ENCODE peak calls at places on chromosomes 16 and 17, in eight cellular contexts. One of them, this sample, is unnamed.

GRCh38 chr16:78925071-78925714 is 675.3 kb downstream of the MAF start:
- DNase-seq in CD4-positive, alpha-beta T cell: no peak
- DNase-seq in stomach: peak
- DNase-seq in AG09319: no peak
- DNase-seq in neural crest cell: no peak
- DNase-seq in epithelial cell of proximal tubule: no peak
- DNase-seq in mucosa of descending colon: peak
- DNase-seq in pancreas: no peak
- DNase-seq in this sample: no peak

GRCh38 chr16:1428511-1428910 is 2.4 kb upstream of the PERCC1 start:
- DNase-seq in CD4-positive, alpha-beta T cell: no peak
- DNase-seq in stomach: no peak
- DNase-seq in AG09319: no peak
- DNase-seq in neural crest cell: no peak
- DNase-seq in epithelial cell of proximal tubule: no peak
- DNase-seq in mucosa of descending colon: peak
- DNase-seq in pancreas: peak
- DNase-seq in this sample: peak

GRCh38 chr16:27515874-27516353 is 33.8 kb downstream of the GTF3C1 start:
- DNase-seq in CD4-positive, alpha-beta T cell: no peak
- DNase-seq in stomach: peak
- DNase-seq in AG09319: no peak
- DNase-seq in neural crest cell: peak
- DNase-seq in epithelial cell of proximal tubule: no peak
- DNase-seq in mucosa of descending colon: peak
- DNase-seq in pancreas: no peak
- DNase-seq in this sample: no peak

GRCh38 chr16:65497571-65497970 is 375.7 kb upstream of the CDH11 start:
- DNase-seq in CD4-positive, alpha-beta T cell: no peak
- DNase-seq in stomach: no peak
- DNase-seq in AG09319: no peak
- DNase-seq in neural crest cell: no peak
- DNase-seq in epithelial cell of proximal tubule: no peak
- DNase-seq in mucosa of descending colon: no peak
- DNase-seq in pancreas: no peak
- DNase-seq in this sample: no peak

GRCh38 chr17:66910651-66911285 is 53.7 kb upstream of the CACNG4 start:
- DNase-seq in CD4-positive, alpha-beta T cell: no peak
- DNase-seq in stomach: no peak
- DNase-seq in AG09319: no peak
- DNase-seq in neural crest cell: no peak
- DNase-seq in epithelial cell of proximal tubule: no peak
- DNase-seq in mucosa of descending colon: no peak
- DNase-seq in pancreas: no peak
- DNase-seq in this sample: no peak

GRCh38 chr17:67375054-67375427 is 2.0 kb upstream of the PITPNC1 start:
- DNase-seq in CD4-positive, alpha-beta T cell: no peak
- DNase-seq in stomach: no peak
- DNase-seq in AG09319: no peak
- DNase-seq in neural crest cell: no peak
- DNase-seq in epithelial cell of proximal tubule: no peak
- DNase-seq in mucosa of descending colon: no peak
- DNase-seq in pancreas: no peak
- DNase-seq in this sample: no peak

GRCh38 chr16:71540-72341 is 690 bp downstream of the RHBDF1 start:
- DNase-seq in CD4-positive, alpha-beta T cell: no peak
- DNase-seq in stomach: peak
- DNase-seq in AG09319: no peak
- DNase-seq in neural crest cell: peak
- DNase-seq in epithelial cell of proximal tubule: no peak
- DNase-seq in mucosa of descending colon: peak
- DNase-seq in pancreas: peak
- DNase-seq in this sample: no peak

GRCh38 chr17:43543300-43543699 is 2.8 kb downstream of the ETV4 start:
- DNase-seq in CD4-positive, alpha-beta T cell: no peak
- DNase-seq in stomach: no peak
- DNase-seq in AG09319: no peak
- DNase-seq in neural crest cell: no peak
- DNase-seq in epithelial cell of proximal tubule: no peak
- DNase-seq in mucosa of descending colon: no peak
- DNase-seq in pancreas: no peak
- DNase-seq in this sample: no peak

GRCh38 chr17:11293480-11293879 is 52.5 kb downstream of the SHISA6 start:
- DNase-seq in CD4-positive, alpha-beta T cell: no peak
- DNase-seq in stomach: no peak
- DNase-seq in AG09319: no peak
- DNase-seq in neural crest cell: no peak
- DNase-seq in epithelial cell of proximal tubule: no peak
- DNase-seq in mucosa of descending colon: no peak
- DNase-seq in pancreas: no peak
- DNase-seq in this sample: no peak

GRCh38 chr16:69127966-69128510 is 4.3 kb downstream of the CHTF8 start:
- DNase-seq in CD4-positive, alpha-beta T cell: no peak
- DNase-seq in stomach: no peak
- DNase-seq in AG09319: no peak
- DNase-seq in neural crest cell: no peak
- DNase-seq in epithelial cell of proximal tubule: no peak
- DNase-seq in mucosa of descending colon: no peak
- DNase-seq in pancreas: no peak
- DNase-seq in this sample: no peak

GRCh38 chr17:50355336-50355700 is 9.4 kb downstream of the XYLT2 start:
- DNase-seq in CD4-positive, alpha-beta T cell: no peak
- DNase-seq in stomach: no peak
- DNase-seq in AG09319: no peak
- DNase-seq in neural crest cell: no peak
- DNase-seq in epithelial cell of proximal tubule: no peak
- DNase-seq in mucosa of descending colon: no peak
- DNase-seq in pancreas: no peak
- DNase-seq in this sample: no peak

GRCh38 chr16:86664518-86665318 is 86.4 kb downstream of the FOXL1 start:
- DNase-seq in CD4-positive, alpha-beta T cell: no peak
- DNase-seq in stomach: peak
- DNase-seq in AG09319: no peak
- DNase-seq in neural crest cell: no peak
- DNase-seq in epithelial cell of proximal tubule: peak
- DNase-seq in mucosa of descending colon: peak
- DNase-seq in pancreas: no peak
- DNase-seq in this sample: no peak

GRCh38 chr16:85330694-85331188 is 218.5 kb upstream of the CIBAR2 start:
- DNase-seq in CD4-positive, alpha-beta T cell: no peak
- DNase-seq in stomach: no peak
- DNase-seq in AG09319: peak
- DNase-seq in neural crest cell: no peak
- DNase-seq in epithelial cell of proximal tubule: no peak
- DNase-seq in mucosa of descending colon: no peak
- DNase-seq in pancreas: no peak
- DNase-seq in this sample: no peak

GRCh38 chr16:86874141-86874540 is 295.8 kb downstream of the FOXL1 start:
- DNase-seq in CD4-positive, alpha-beta T cell: no peak
- DNase-seq in stomach: no peak
- DNase-seq in AG09319: no peak
- DNase-seq in neural crest cell: peak
- DNase-seq in epithelial cell of proximal tubule: no peak
- DNase-seq in mucosa of descending colon: peak
- DNase-seq in pancreas: no peak
- DNase-seq in this sample: no peak

GRCh38 chr16:4703906-4704305 is 10.5 kb downstream of the NUDT16L1 start:
- DNase-seq in CD4-positive, alpha-beta T cell: no peak
- DNase-seq in stomach: no peak
- DNase-seq in AG09319: no peak
- DNase-seq in neural crest cell: no peak
- DNase-seq in epithelial cell of proximal tubule: no peak
- DNase-seq in mucosa of descending colon: no peak
- DNase-seq in pancreas: no peak
- DNase-seq in this sample: no peak

GRCh38 chr17:64230551-64231408 is 32.3 kb downstream of the TEX2 start:
- DNase-seq in CD4-positive, alpha-beta T cell: no peak
- DNase-seq in stomach: no peak
- DNase-seq in AG09319: peak
- DNase-seq in neural crest cell: no peak
- DNase-seq in epithelial cell of proximal tubule: peak
- DNase-seq in mucosa of descending colon: no peak
- DNase-seq in pancreas: no peak
- DNase-seq in this sample: no peak

GRCh38 chr16:58158137-58158536 is 29.0 kb upstream of the CFAP20 start:
- DNase-seq in CD4-positive, alpha-beta T cell: no peak
- DNase-seq in stomach: no peak
- DNase-seq in AG09319: no peak
- DNase-seq in neural crest cell: no peak
- DNase-seq in epithelial cell of proximal tubule: no peak
- DNase-seq in mucosa of descending colon: no peak
- DNase-seq in pancreas: no peak
- DNase-seq in this sample: no peak

GRCh38 chr17:76079577-76080206 is 710 bp downstream of the ZACN start:
- DNase-seq in CD4-positive, alpha-beta T cell: no peak
- DNase-seq in stomach: no peak
- DNase-seq in AG09319: no peak
- DNase-seq in neural crest cell: no peak
- DNase-seq in epithelial cell of proximal tubule: no peak
- DNase-seq in mucosa of descending colon: no peak
- DNase-seq in pancreas: peak
- DNase-seq in this sample: no peak

GRCh38 chr16:75262800-75263127 is 11.3 kb upstream of the BCAR1 start:
- DNase-seq in CD4-positive, alpha-beta T cell: no peak
- DNase-seq in stomach: no peak
- DNase-seq in AG09319: no peak
- DNase-seq in neural crest cell: no peak
- DNase-seq in epithelial cell of proximal tubule: no peak
- DNase-seq in mucosa of descending colon: no peak
- DNase-seq in pancreas: no peak
- DNase-seq in this sample: no peak

GRCh38 chr16:893360-893759 is 77.4 kb downstream of the LMF1 start:
- DNase-seq in CD4-positive, alpha-beta T cell: no peak
- DNase-seq in stomach: no peak
- DNase-seq in AG09319: no peak
- DNase-seq in neural crest cell: no peak
- DNase-seq in epithelial cell of proximal tubule: no peak
- DNase-seq in mucosa of descending colon: no peak
- DNase-seq in pancreas: no peak
- DNase-seq in this sample: no peak

GRCh38 chr17:1896243-1897163 is 66.7 kb downstream of the RPA1 start:
- DNase-seq in CD4-positive, alpha-beta T cell: no peak
- DNase-seq in stomach: no peak
- DNase-seq in AG09319: no peak
- DNase-seq in neural crest cell: no peak
- DNase-seq in epithelial cell of proximal tubule: no peak
- DNase-seq in mucosa of descending colon: no peak
- DNase-seq in pancreas: no peak
- DNase-seq in this sample: no peak

GRCh38 chr17:1894753-1895339 is 65.0 kb downstream of the RPA1 start:
- DNase-seq in CD4-positive, alpha-beta T cell: no peak
- DNase-seq in stomach: no peak
- DNase-seq in AG09319: no peak
- DNase-seq in neural crest cell: no peak
- DNase-seq in epithelial cell of proximal tubule: no peak
- DNase-seq in mucosa of descending colon: no peak
- DNase-seq in pancreas: no peak
- DNase-seq in this sample: no peak

GRCh38 chr17:1898332-1898731 is 68.5 kb downstream of the RPA1 start:
- DNase-seq in CD4-positive, alpha-beta T cell: no peak
- DNase-seq in stomach: no peak
- DNase-seq in AG09319: no peak
- DNase-seq in neural crest cell: no peak
- DNase-seq in epithelial cell of proximal tubule: no peak
- DNase-seq in mucosa of descending colon: no peak
- DNase-seq in pancreas: no peak
- DNase-seq in this sample: no peak

GRCh38 chr17:1898872-1899271 is 69.1 kb downstream of the RPA1 start:
- DNase-seq in CD4-positive, alpha-beta T cell: no peak
- DNase-seq in stomach: no peak
- DNase-seq in AG09319: no peak
- DNase-seq in neural crest cell: no peak
- DNase-seq in epithelial cell of proximal tubule: no peak
- DNase-seq in mucosa of descending colon: no peak
- DNase-seq in pancreas: no peak
- DNase-seq in this sample: no peak

DNA sequence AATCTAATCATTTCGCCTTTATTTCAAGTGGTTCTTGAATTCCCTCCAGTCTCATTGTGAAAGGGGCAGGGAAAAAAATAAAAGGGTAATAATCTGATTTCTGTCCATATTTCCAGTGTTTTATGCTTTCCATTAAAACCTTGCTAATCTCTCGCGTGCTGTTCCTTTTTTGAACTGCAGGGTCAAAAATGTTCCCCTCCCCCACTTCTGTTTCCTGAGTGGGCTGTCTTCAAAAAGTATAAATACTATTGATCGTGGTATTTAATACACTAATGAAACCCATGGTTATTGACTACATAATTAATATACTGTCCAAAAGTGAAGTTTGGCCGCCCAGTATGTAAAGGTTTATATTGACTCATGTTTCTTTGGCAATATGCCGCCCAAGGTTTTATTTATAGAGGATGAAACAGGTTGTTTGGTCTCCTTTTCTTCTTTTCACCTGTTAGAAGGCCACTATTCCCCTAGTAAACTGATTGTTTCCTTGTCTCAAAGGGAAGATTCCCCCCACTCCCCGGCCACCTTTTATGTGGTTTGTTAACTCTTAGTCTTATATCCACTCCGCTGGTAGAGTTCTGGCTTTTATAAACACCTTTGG is 69.7 kb downstream of the RPA1 start:
- DNase-seq in CD4-positive, alpha-beta T cell: no peak
- DNase-seq in stomach: no peak
- DNase-seq in AG09319: no peak
- DNase-seq in neural crest cell: no peak
- DNase-seq in epithelial cell of proximal tubule: no peak
- DNase-seq in mucosa of descending colon: no peak
- DNase-seq in pancreas: no peak
- DNase-seq in this sample: no peak
- TF ChIP-seq CTCF in CD4-positive, alpha-beta T cell: no peak
- TF ChIP-seq CTCF in stomach: no peak
- TF ChIP-seq CTCF in AG09319: no peak
- TF ChIP-seq CTCF in neural crest cell: peak
- TF ChIP-seq CTCF in epithelial cell of proximal tubule: peak
- TF ChIP-seq CTCF in mucosa of descending colon: no peak
- TF ChIP-seq CTCF in pancreas: no peak
- TF ChIP-seq CTCF in this sample: no peak

GRCh38 chr17:4017377-4017776 is 53.1 kb upstream of the ATP2A3 start:
- DNase-seq in CD4-positive, alpha-beta T cell: no peak
- DNase-seq in stomach: no peak
- DNase-seq in AG09319: no peak
- DNase-seq in neural crest cell: no peak
- DNase-seq in epithelial cell of proximal tubule: no peak
- DNase-seq in mucosa of descending colon: no peak
- DNase-seq in pancreas: no peak
- DNase-seq in this sample: no peak
- TF ChIP-seq CTCF in CD4-positive, alpha-beta T cell: no peak
- TF ChIP-seq CTCF in stomach: no peak
- TF ChIP-seq CTCF in AG09319: no peak
- TF ChIP-seq CTCF in neural crest cell: peak
- TF ChIP-seq CTCF in epithelial cell of proximal tubule: peak
- TF ChIP-seq CTCF in mucosa of descending colon: no peak
- TF ChIP-seq CTCF in pancreas: no peak
- TF ChIP-seq CTCF in this sample: no peak

GRCh38 chr17:72661093-72661944 is 431.2 kb downstream of the SLC39A11 start:
- DNase-seq in CD4-positive, alpha-beta T cell: no peak
- DNase-seq in stomach: no peak
- DNase-seq in AG09319: no peak
- DNase-seq in neural crest cell: peak
- DNase-seq in epithelial cell of proximal tubule: no peak
- DNase-seq in mucosa of descending colon: no peak
- DNase-seq in pancreas: no peak
- DNase-seq in this sample: no peak
- TF ChIP-seq CTCF in CD4-positive, alpha-beta T cell: no peak
- TF ChIP-seq CTCF in stomach: no peak
- TF ChIP-seq CTCF in AG09319: peak
- TF ChIP-seq CTCF in neural crest cell: peak
- TF ChIP-seq CTCF in epithelial cell of proximal tubule: peak
- TF ChIP-seq CTCF in mucosa of descending colon: no peak
- TF ChIP-seq CTCF in pancreas: no peak
- TF ChIP-seq CTCF in this sample: no peak

GRCh38 chr17:60364006-60364405 is 27.9 kb downstream of the USP32 start:
- DNase-seq in CD4-positive, alpha-beta T cell: no peak
- DNase-seq in stomach: no peak
- DNase-seq in AG09319: no peak
- DNase-seq in neural crest cell: no peak
- DNase-seq in epithelial cell of proximal tubule: no peak
- DNase-seq in mucosa of descending colon: no peak
- DNase-seq in pancreas: no peak
- DNase-seq in this sample: no peak
- TF ChIP-seq CTCF in CD4-positive, alpha-beta T cell: no peak
- TF ChIP-seq CTCF in stomach: no peak
- TF ChIP-seq CTCF in AG09319: no peak
- TF ChIP-seq CTCF in neural crest cell: no peak
- TF ChIP-seq CTCF in epithelial cell of proximal tubule: no peak
- TF ChIP-seq CTCF in mucosa of descending colon: no peak
- TF ChIP-seq CTCF in pancreas: no peak
- TF ChIP-seq CTCF in this sample: no peak